ENCODE peak calls at places on chromosomes 11 and 22, in nine cellular contexts. H is transverse colon, Z is OCI-LY7, L is neural progenitor cell, B is ovary, X is endothelial cell of umbilical vein, R is astrocyte, V is IMR-90, C is tibial artery. G is an unnamed sample. For H3K36me3 and H3K9me3, the result is how much of the 10 kb centered on the place peaks cover.

GRCh38 chr22:25853078-25853477 is 111.1 kb downstream of the MYO18B start:
- DNase-seq in H (no peak), Z (no peak), L (no peak), B (no peak), X (no peak), R (no peak), V (no peak), C (no peak), G (no peak)

GRCh38 chr11:121473064-121473777 is 20.5 kb upstream of the SORL1-AS1 start:
- DNase-seq in H (no peak), Z (no peak), L (no peak), B (no peak), X (no peak), R (peak), V (peak), C (no peak), G (no peak)

GRCh38 chr11:13145461-13145860 is 132.1 kb upstream of the BMAL1 start:
- DNase-seq in H (no peak), Z (no peak), L (no peak), B (no peak), X (no peak), R (no peak), V (no peak), C (no peak), G (no peak)

GRCh38 chr22:27213766-27214581 is 556.6 kb downstream of the MIAT start:
- DNase-seq in H (peak), Z (no peak), L (no peak), B (peak), X (peak), R (peak), V (peak), C (peak), G (peak)

GRCh38 chr11:27201454-27202302 is 161.1 kb downstream of the BBOX1 start:
- DNase-seq in H (peak), Z (peak), L (no peak), B (peak), X (no peak), R (peak), V (peak), C (peak), G (peak)

GRCh38 chr11:8988329-8989234 is 15.2 kb downstream of the NRIP3 start:
- DNase-seq in H (no peak), Z (no peak), L (no peak), B (no peak), X (no peak), R (peak), V (peak), C (no peak), G (no peak)

GRCh38 chr11:122578168-122578825 is 77.2 kb upstream of the UBASH3B start:
- DNase-seq in H (no peak), Z (peak), L (no peak), B (no peak), X (no peak), R (no peak), V (no peak), C (no peak), G (no peak)

GRCh38 chr22:27724181-27724580 is 77.4 kb downstream of the MN1 start:
- DNase-seq in H (no peak), Z (no peak), L (no peak), B (no peak), X (no peak), R (no peak), V (no peak), C (no peak), G (no peak)

GRCh38 chr11:70603756-70604211 is 205.5 kb downstream of the CTTN start:
- DNase-seq in H (no peak), Z (no peak), L (no peak), B (no peak), X (no peak), R (no peak), V (no peak), C (no peak), G (no peak)

GRCh38 chr11:68704887-68705286 is 20.5 kb downstream of the GAL start:
- DNase-seq in H (no peak), Z (no peak), L (peak), B (no peak), X (no peak), R (no peak), V (no peak), C (no peak), G (no peak)

GRCh38 chr11:12090761-12091261 is 19.6 kb upstream of the MICAL2 start:
- DNase-seq in H (peak), Z (no peak), L (no peak), B (no peak), X (no peak), R (no peak), V (no peak), C (peak), G (peak)

GRCh38 chr22:47371263-47372090 is 609.0 kb downstream of the TBC1D22A start:
- DNase-seq in H (no peak), Z (no peak), L (no peak), B (no peak), X (no peak), R (no peak), V (no peak), C (no peak), G (no peak)

GRCh38 chr22:44012172-44012571 is 11.9 kb upstream of the PARVB start:
- DNase-seq in H (no peak), Z (no peak), L (no peak), B (no peak), X (no peak), R (no peak), V (no peak), C (no peak), G (no peak)

GRCh38 chr11:126408901-126409670 is 53.6 kb downstream of the ST3GAL4 start:
- DNase-seq in H (no peak), Z (no peak), L (no peak), B (no peak), X (no peak), R (no peak), V (no peak), C (no peak), G (no peak)

GRCh38 chr11:108246309-108246708 is 23.4 kb downstream of the ATM start:
- DNase-seq in H (no peak), Z (no peak), L (no peak), B (no peak), X (no peak), R (no peak), V (no peak), C (no peak), G (no peak)
- H3K36me3 ChIP-seq in H (under half), Z (half or more), L (under half), B (under half), X (under half), R (under half), V (under half), C (under half), G (under half)

GRCh38 chr11:32333335-32333991 is 101.9 kb downstream of the WT1 start:
- DNase-seq in H (peak), Z (no peak), L (peak), B (peak), X (peak), R (peak), V (peak), C (peak), G (peak)

GRCh38 chr11:32332990-32333334 is 102.4 kb downstream of the WT1 start:
- DNase-seq in H (no peak), Z (no peak), L (no peak), B (no peak), X (no peak), R (no peak), V (no peak), C (no peak), G (no peak)

GRCh38 chr11:32331098-32331497 is 104.2 kb downstream of the WT1 start:
- DNase-seq in H (no peak), Z (no peak), L (no peak), B (peak), X (no peak), R (peak), V (no peak), C (no peak), G (no peak)

GRCh38 chr11:32331792-32332191 is 103.5 kb downstream of the WT1 start:
- DNase-seq in H (no peak), Z (no peak), L (no peak), B (no peak), X (no peak), R (no peak), V (no peak), C (no peak), G (no peak)

GRCh38 chr11:32334822-32335221 is 100.5 kb downstream of the WT1 start:
- DNase-seq in H (peak), Z (no peak), L (peak), B (no peak), X (no peak), R (no peak), V (no peak), C (no peak), G (no peak)
- TF ChIP-seq CTCF in H (peak), Z (peak), L (peak), B (no peak), X (no peak), R (no peak), V (peak), C (no peak), G (no peak)

GRCh38 chr22:16807109-16807508 is 18.1 kb downstream of the XKR3 start:
- DNase-seq in H (no peak), Z (no peak), L (no peak), B (no peak), X (no peak), R (no peak), V (no peak), C (no peak), G (no peak)
- H3K9me3 ChIP-seq in H (under half), Z (under half), L (under half), B (under half), X (under half), R (under half), V (under half), C (under half), G (under half)

GRCh38 chr11:67396587-67397398 is 4.9 kb downstream of the PPP1CA start:
- DNase-seq in H (no peak), Z (peak), L (no peak), B (no peak), X (no peak), R (no peak), V (no peak), C (no peak), G (no peak)
- H3K36me3 ChIP-seq in H (under half), Z (half or more), L (under half), B (under half), X (under half), R (under half), V (under half), C (under half), G (under half)

GRCh38 chr11:78832226-78832947 is 257.7 kb upstream of the NARS2 start:
- DNase-seq in H (no peak), Z (no peak), L (no peak), B (no peak), X (no peak), R (no peak), V (no peak), C (no peak), G (no peak)
- TF ChIP-seq CTCF in H (no peak), Z (no peak), L (peak), B (no peak), X (no peak), R (no peak), V (no peak), C (no peak), G (no peak)

GRCh38 chr11:58811499-58811898 is 33.0 kb downstream of the GLYATL2 start:
- DNase-seq in H (no peak), Z (no peak), L (no peak), B (no peak), X (no peak), R (no peak), V (no peak), C (no peak), G (no peak)
- H3K9me3 ChIP-seq in H (under half), Z (under half), L (under half), B (under half), X (under half), R (under half), V (under half), C (under half), G (under half)

DNA sequence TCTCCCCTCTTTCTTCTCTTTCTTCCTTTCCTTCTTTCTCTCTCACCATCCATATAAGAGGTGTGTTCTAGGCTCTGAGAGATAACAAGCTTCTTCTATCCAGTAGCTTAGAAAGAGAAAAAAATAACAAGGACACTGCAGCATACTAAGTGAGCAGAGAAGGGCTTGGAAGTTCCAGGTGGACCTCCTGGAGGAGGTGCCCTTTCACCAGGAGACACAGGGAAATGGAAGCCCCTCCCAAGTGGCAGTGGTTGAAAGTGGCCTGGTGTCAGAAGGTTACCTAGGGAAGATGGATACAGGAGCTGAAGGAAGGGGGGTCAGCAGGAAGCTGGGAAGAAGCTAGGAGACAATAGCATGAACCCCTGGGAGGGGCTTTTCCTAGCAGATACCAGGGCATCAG is 5.5 kb downstream of the DCHS1 start:
- DNase-seq in H (no peak), Z (no peak), L (no peak), B (no peak), X (no peak), R (no peak), V (no peak), C (no peak), G (no peak)
- H3K36me3 ChIP-seq in H (under half), Z (under half), L (under half), B (under half), X (under half), R (under half), V (under half), C (under half), G (under half)

DNA sequence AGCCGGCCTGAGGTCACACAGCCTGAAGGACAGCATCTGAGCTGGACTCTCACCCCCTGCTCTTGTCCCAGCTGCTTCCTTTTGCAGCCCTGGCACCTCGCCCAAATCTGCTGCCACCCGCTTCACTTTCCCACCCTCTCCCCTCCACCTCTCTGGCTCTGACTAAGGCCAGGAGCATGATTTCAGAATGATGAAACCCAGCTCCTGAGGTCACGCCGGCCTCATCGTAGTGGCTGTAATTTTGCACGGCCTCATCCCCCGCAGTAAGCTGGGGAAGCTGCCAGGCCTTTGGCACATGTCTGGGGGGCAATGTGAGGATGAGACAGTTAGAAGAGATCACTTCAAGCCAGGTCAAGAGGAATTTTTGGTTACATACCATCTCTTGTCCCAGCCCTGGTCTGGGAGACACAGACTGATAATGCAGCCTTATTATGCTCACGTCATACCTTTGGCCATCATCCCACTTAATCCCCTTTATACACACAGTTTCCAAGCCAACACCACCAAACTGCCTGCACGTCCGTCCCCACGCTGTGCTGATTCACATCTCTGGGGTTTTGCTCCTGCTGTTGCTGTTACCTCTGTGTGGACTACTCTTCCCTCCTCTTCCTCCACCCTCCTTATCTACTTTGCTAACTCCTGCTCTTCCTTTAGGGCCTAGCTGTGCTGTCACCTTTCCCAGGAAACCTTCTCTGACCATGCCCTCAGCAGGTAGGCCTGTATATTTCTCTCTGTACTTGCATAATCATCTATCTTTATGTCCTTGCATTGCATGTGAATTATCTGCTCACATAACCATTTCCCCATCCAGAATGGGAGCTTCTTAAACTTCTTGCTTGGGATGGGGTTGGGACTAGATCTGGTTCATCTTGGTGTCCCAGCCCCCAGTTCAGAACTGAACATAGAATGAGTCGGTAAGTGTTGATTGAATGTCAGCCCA is 58.0 kb downstream of the CHRDL2 start:
- DNase-seq in H (peak), Z (no peak), L (no peak), B (peak), X (peak), R (peak), V (peak), C (peak), G (no peak)
- TF ChIP-seq CTCF in H (no peak), Z (no peak), L (no peak), B (no peak), X (no peak), R (no peak), V (no peak), C (no peak), G (no peak)

GRCh38 chr22:16651217-16651616 is 58.6 kb upstream of the CCT8L2 start:
- DNase-seq in H (no peak), Z (no peak), L (no peak), B (no peak), X (no peak), R (no peak), V (no peak), C (no peak), G (no peak)

GRCh38 chr22:16658068-16658467 is 65.5 kb upstream of the CCT8L2 start:
- DNase-seq in H (no peak), Z (no peak), L (no peak), B (no peak), X (no peak), R (no peak), V (no peak), C (no peak), G (no peak)

GRCh38 chr22:16654882-16655281 is 62.3 kb upstream of the CCT8L2 start:
- DNase-seq in H (no peak), Z (no peak), L (no peak), B (no peak), X (no peak), R (no peak), V (no peak), C (no peak), G (no peak)
- H3K9me3 ChIP-seq in H (under half), Z (under half), L (under half), B (under half), X (under half), R (under half), V (under half), C (under half), G (under half)

GRCh38 chr11:45512749-45513148 is 152.7 kb downstream of the CHST1 start:
- DNase-seq in H (no peak), Z (no peak), L (no peak), B (no peak), X (no peak), R (no peak), V (no peak), C (no peak), G (no peak)

GRCh38 chr11:45511566-45511965 is 153.9 kb downstream of the CHST1 start:
- DNase-seq in H (no peak), Z (no peak), L (no peak), B (no peak), X (no peak), R (no peak), V (no peak), C (no peak), G (no peak)

GRCh38 chr11:45518096-45518852 is 147.1 kb downstream of the CHST1 start:
- DNase-seq in H (no peak), Z (no peak), L (peak), B (no peak), X (no peak), R (no peak), V (no peak), C (no peak), G (no peak)

GRCh38 chr11:45517171-45517770 is 148.2 kb downstream of the CHST1 start:
- DNase-seq in H (no peak), Z (no peak), L (no peak), B (no peak), X (no peak), R (no peak), V (no peak), C (no peak), G (no peak)

GRCh38 chr11:45513806-45514340 is 151.5 kb downstream of the CHST1 start:
- DNase-seq in H (no peak), Z (no peak), L (no peak), B (no peak), X (no peak), R (no peak), V (no peak), C (no peak), G (no peak)
- H3K36me3 ChIP-seq in H (under half), Z (under half), L (under half), B (under half), X (under half), R (under half), V (under half), C (under half), G (under half)

G was measured in thyroid gland.